ENCODE peak calls at places on chromosomes 7 and 10, in ten cellular contexts. One of them, this sample, is unnamed.

GRCh38 chr7:152649220-152649619 is 26.7 kb downstream of the XRCC2 start:
- DNase-seq in epithelial cell of esophagus: no peak
- DNase-seq in gastrocnemius medialis: no peak
- DNase-seq in hippocampal formation: no peak
- DNase-seq in stimulated activated CD4-positive, alpha-beta T cell treated with anti-CD3 and anti-CD28 coated beads, Interleukin-15, amount 100 ng/mL, for 1 hour: no peak
- DNase-seq in cardiac muscle cell: no peak
- DNase-seq in EL: no peak
- DNase-seq in NCI-H1105: no peak
- DNase-seq in psoas muscle: no peak
- DNase-seq in ureter: no peak
- DNase-seq in this sample: no peak

GRCh38 chr7:93723424-93724124 is 149.1 kb upstream of the CALCR start:
- DNase-seq in stimulated activated CD4-positive, alpha-beta T cell treated with anti-CD3 and anti-CD28 coated beads, Interleukin-15, amount 100 ng/mL, for 1 hour: no peak
- DNase-seq in psoas muscle: no peak
- DNase-seq in EL: no peak
- DNase-seq in ureter: no peak
- DNase-seq in hippocampal formation: no peak
- DNase-seq in gastrocnemius medialis: no peak
- DNase-seq in NCI-H1105: no peak
- DNase-seq in cardiac muscle cell: peak
- DNase-seq in epithelial cell of esophagus: no peak
- DNase-seq in this sample: no peak

GRCh38 chr10:15316144-15316543 is 54.9 kb downstream of the FAM171A1 start:
- DNase-seq in stimulated activated CD4-positive, alpha-beta T cell treated with anti-CD3 and anti-CD28 coated beads, Interleukin-15, amount 100 ng/mL, for 1 hour: no peak
- DNase-seq in hippocampal formation: no peak
- DNase-seq in gastrocnemius medialis: no peak
- DNase-seq in cardiac muscle cell: no peak
- DNase-seq in psoas muscle: no peak
- DNase-seq in EL: no peak
- DNase-seq in epithelial cell of esophagus: no peak
- DNase-seq in ureter: no peak
- DNase-seq in NCI-H1105: no peak
- DNase-seq in this sample: no peak

GRCh38 chr7:1637155-1637554 is 32.9 kb upstream of the ELFN1 start:
- DNase-seq in psoas muscle: no peak
- DNase-seq in EL: no peak
- DNase-seq in epithelial cell of esophagus: no peak
- DNase-seq in cardiac muscle cell: no peak
- DNase-seq in hippocampal formation: no peak
- DNase-seq in gastrocnemius medialis: no peak
- DNase-seq in ureter: no peak
- DNase-seq in stimulated activated CD4-positive, alpha-beta T cell treated with anti-CD3 and anti-CD28 coated beads, Interleukin-15, amount 100 ng/mL, for 1 hour: no peak
- DNase-seq in NCI-H1105: no peak
- DNase-seq in this sample: no peak

GRCh38 chr7:21967500-21968099 is 21.9 kb upstream of the CDCA7L start:
- DNase-seq in gastrocnemius medialis: no peak
- DNase-seq in epithelial cell of esophagus: peak
- DNase-seq in EL: no peak
- DNase-seq in cardiac muscle cell: no peak
- DNase-seq in psoas muscle: no peak
- DNase-seq in NCI-H1105: no peak
- DNase-seq in ureter: no peak
- DNase-seq in stimulated activated CD4-positive, alpha-beta T cell treated with anti-CD3 and anti-CD28 coated beads, Interleukin-15, amount 100 ng/mL, for 1 hour: no peak
- DNase-seq in hippocampal formation: no peak
- DNase-seq in this sample: no peak

GRCh38 chr10:63068246-63068645 is 64.9 kb upstream of the NRBF2 start:
- DNase-seq in ureter: no peak
- DNase-seq in NCI-H1105: no peak
- DNase-seq in psoas muscle: no peak
- DNase-seq in epithelial cell of esophagus: peak
- DNase-seq in hippocampal formation: no peak
- DNase-seq in cardiac muscle cell: no peak
- DNase-seq in stimulated activated CD4-positive, alpha-beta T cell treated with anti-CD3 and anti-CD28 coated beads, Interleukin-15, amount 100 ng/mL, for 1 hour: no peak
- DNase-seq in gastrocnemius medialis: no peak
- DNase-seq in EL: no peak
- DNase-seq in this sample: no peak

GRCh38 chr7:156752371-156753297 is 112.1 kb downstream of the RNF32 start:
- DNase-seq in psoas muscle: no peak
- DNase-seq in cardiac muscle cell: peak
- DNase-seq in EL: no peak
- DNase-seq in hippocampal formation: no peak
- DNase-seq in stimulated activated CD4-positive, alpha-beta T cell treated with anti-CD3 and anti-CD28 coated beads, Interleukin-15, amount 100 ng/mL, for 1 hour: no peak
- DNase-seq in NCI-H1105: no peak
- DNase-seq in ureter: no peak
- DNase-seq in gastrocnemius medialis: no peak
- DNase-seq in epithelial cell of esophagus: no peak
- DNase-seq in this sample: no peak

GRCh38 chr10:131119626-131120355 is 191.7 kb downstream of the TCERG1L start:
- DNase-seq in hippocampal formation: no peak
- DNase-seq in stimulated activated CD4-positive, alpha-beta T cell treated with anti-CD3 and anti-CD28 coated beads, Interleukin-15, amount 100 ng/mL, for 1 hour: no peak
- DNase-seq in EL: no peak
- DNase-seq in ureter: no peak
- DNase-seq in psoas muscle: no peak
- DNase-seq in epithelial cell of esophagus: no peak
- DNase-seq in cardiac muscle cell: no peak
- DNase-seq in NCI-H1105: no peak
- DNase-seq in gastrocnemius medialis: no peak
- DNase-seq in this sample: no peak

GRCh38 chr7:131899271-131900030 is 343.0 kb upstream of the PODXL start:
- DNase-seq in psoas muscle: no peak
- DNase-seq in hippocampal formation: no peak
- DNase-seq in gastrocnemius medialis: no peak
- DNase-seq in cardiac muscle cell: no peak
- DNase-seq in stimulated activated CD4-positive, alpha-beta T cell treated with anti-CD3 and anti-CD28 coated beads, Interleukin-15, amount 100 ng/mL, for 1 hour: no peak
- DNase-seq in EL: no peak
- DNase-seq in epithelial cell of esophagus: peak
- DNase-seq in ureter: no peak
- DNase-seq in NCI-H1105: no peak
- DNase-seq in this sample: no peak

GRCh38 chr10:122154034-122154732 is 116.9 kb upstream of the BTBD16 start:
- DNase-seq in epithelial cell of esophagus: no peak
- DNase-seq in NCI-H1105: no peak
- DNase-seq in gastrocnemius medialis: no peak
- DNase-seq in psoas muscle: no peak
- DNase-seq in ureter: no peak
- DNase-seq in stimulated activated CD4-positive, alpha-beta T cell treated with anti-CD3 and anti-CD28 coated beads, Interleukin-15, amount 100 ng/mL, for 1 hour: no peak
- DNase-seq in EL: no peak
- DNase-seq in hippocampal formation: no peak
- DNase-seq in cardiac muscle cell: no peak
- DNase-seq in this sample: no peak

GRCh38 chr7:105387621-105388372 is 924 bp downstream of the SRPK2 start:
- DNase-seq in ureter: peak
- DNase-seq in EL: peak
- DNase-seq in hippocampal formation: peak
- DNase-seq in stimulated activated CD4-positive, alpha-beta T cell treated with anti-CD3 and anti-CD28 coated beads, Interleukin-15, amount 100 ng/mL, for 1 hour: peak
- DNase-seq in NCI-H1105: peak
- DNase-seq in epithelial cell of esophagus: peak
- DNase-seq in gastrocnemius medialis: peak
- DNase-seq in psoas muscle: peak
- DNase-seq in cardiac muscle cell: peak
- DNase-seq in this sample: peak

GRCh38 chr10:35613597-35614226 is 8.6 kb downstream of the GJD4 start:
- DNase-seq in ureter: no peak
- DNase-seq in cardiac muscle cell: peak
- DNase-seq in NCI-H1105: no peak
- DNase-seq in gastrocnemius medialis: no peak
- DNase-seq in psoas muscle: no peak
- DNase-seq in epithelial cell of esophagus: peak
- DNase-seq in EL: peak
- DNase-seq in hippocampal formation: no peak
- DNase-seq in stimulated activated CD4-positive, alpha-beta T cell treated with anti-CD3 and anti-CD28 coated beads, Interleukin-15, amount 100 ng/mL, for 1 hour: no peak
- DNase-seq in this sample: no peak

GRCh38 chr7:22884911-22885823 is 62.5 kb upstream of the TOMM7 start:
- DNase-seq in NCI-H1105: no peak
- DNase-seq in psoas muscle: no peak
- DNase-seq in epithelial cell of esophagus: no peak
- DNase-seq in gastrocnemius medialis: no peak
- DNase-seq in stimulated activated CD4-positive, alpha-beta T cell treated with anti-CD3 and anti-CD28 coated beads, Interleukin-15, amount 100 ng/mL, for 1 hour: no peak
- DNase-seq in EL: no peak
- DNase-seq in ureter: no peak
- DNase-seq in cardiac muscle cell: no peak
- DNase-seq in hippocampal formation: no peak
- DNase-seq in this sample: no peak

GRCh38 chr7:153381275-153382119 is 621.9 kb downstream of the ACTR3B start:
- DNase-seq in cardiac muscle cell: peak
- DNase-seq in gastrocnemius medialis: no peak
- DNase-seq in NCI-H1105: peak
- DNase-seq in EL: no peak
- DNase-seq in stimulated activated CD4-positive, alpha-beta T cell treated with anti-CD3 and anti-CD28 coated beads, Interleukin-15, amount 100 ng/mL, for 1 hour: no peak
- DNase-seq in psoas muscle: no peak
- DNase-seq in epithelial cell of esophagus: peak
- DNase-seq in hippocampal formation: peak
- DNase-seq in ureter: no peak
- DNase-seq in this sample: no peak

GRCh38 chr7:135710417-135711138 is 17.4 kb downstream of the SLC13A4 start:
- DNase-seq in hippocampal formation: no peak
- DNase-seq in ureter: no peak
- DNase-seq in EL: no peak
- DNase-seq in epithelial cell of esophagus: no peak
- DNase-seq in stimulated activated CD4-positive, alpha-beta T cell treated with anti-CD3 and anti-CD28 coated beads, Interleukin-15, amount 100 ng/mL, for 1 hour: no peak
- DNase-seq in NCI-H1105: no peak
- DNase-seq in cardiac muscle cell: no peak
- DNase-seq in psoas muscle: no peak
- DNase-seq in gastrocnemius medialis: no peak
- DNase-seq in this sample: no peak

GRCh38 chr7:125347264-125347663 is 417.6 kb upstream of the POT1 start:
- DNase-seq in gastrocnemius medialis: no peak
- DNase-seq in psoas muscle: no peak
- DNase-seq in cardiac muscle cell: no peak
- DNase-seq in epithelial cell of esophagus: no peak
- DNase-seq in EL: no peak
- DNase-seq in stimulated activated CD4-positive, alpha-beta T cell treated with anti-CD3 and anti-CD28 coated beads, Interleukin-15, amount 100 ng/mL, for 1 hour: no peak
- DNase-seq in ureter: no peak
- DNase-seq in NCI-H1105: no peak
- DNase-seq in hippocampal formation: no peak
- DNase-seq in this sample: no peak

GRCh38 chr10:5775705-5776104 is 37.5 kb downstream of the GDI2 start:
- DNase-seq in hippocampal formation: no peak
- DNase-seq in cardiac muscle cell: no peak
- DNase-seq in gastrocnemius medialis: no peak
- DNase-seq in EL: no peak
- DNase-seq in psoas muscle: peak
- DNase-seq in ureter: no peak
- DNase-seq in stimulated activated CD4-positive, alpha-beta T cell treated with anti-CD3 and anti-CD28 coated beads, Interleukin-15, amount 100 ng/mL, for 1 hour: peak
- DNase-seq in NCI-H1105: no peak
- DNase-seq in epithelial cell of esophagus: no peak
- DNase-seq in this sample: no peak

GRCh38 chr7:77481615-77482014 is 55.5 kb upstream of the PTPN12 start:
- DNase-seq in gastrocnemius medialis: no peak
- DNase-seq in cardiac muscle cell: no peak
- DNase-seq in NCI-H1105: no peak
- DNase-seq in hippocampal formation: no peak
- DNase-seq in EL: no peak
- DNase-seq in stimulated activated CD4-positive, alpha-beta T cell treated with anti-CD3 and anti-CD28 coated beads, Interleukin-15, amount 100 ng/mL, for 1 hour: no peak
- DNase-seq in psoas muscle: no peak
- DNase-seq in ureter: no peak
- DNase-seq in epithelial cell of esophagus: peak
- DNase-seq in this sample: no peak

GRCh38 chr7:115410427-115410805 is 488.5 kb downstream of the MDFIC start:
- DNase-seq in hippocampal formation: no peak
- DNase-seq in ureter: no peak
- DNase-seq in epithelial cell of esophagus: no peak
- DNase-seq in stimulated activated CD4-positive, alpha-beta T cell treated with anti-CD3 and anti-CD28 coated beads, Interleukin-15, amount 100 ng/mL, for 1 hour: no peak
- DNase-seq in cardiac muscle cell: no peak
- DNase-seq in gastrocnemius medialis: no peak
- DNase-seq in NCI-H1105: no peak
- DNase-seq in psoas muscle: no peak
- DNase-seq in EL: no peak
- DNase-seq in this sample: no peak

GRCh38 chr7:140174217-140174616 is 2.6 kb downstream of the KDM7A start:
- DNase-seq in hippocampal formation: no peak
- DNase-seq in EL: no peak
- DNase-seq in epithelial cell of esophagus: no peak
- DNase-seq in gastrocnemius medialis: no peak
- DNase-seq in cardiac muscle cell: no peak
- DNase-seq in stimulated activated CD4-positive, alpha-beta T cell treated with anti-CD3 and anti-CD28 coated beads, Interleukin-15, amount 100 ng/mL, for 1 hour: no peak
- DNase-seq in psoas muscle: no peak
- DNase-seq in NCI-H1105: no peak
- DNase-seq in ureter: no peak
- DNase-seq in this sample: no peak